ENCODE peak calls at places on chromosomes 1 and 21, in five cellular contexts. K is suprapubic skin, G is T-helper 2 cell, N is substantia nigra, V is Kasumi-1. C is an unnamed sample.

GRCh38 chr1:201022178-201022823 is 1.2 kb downstream of the KIF21B start:
- DNase-seq in K (no peak), G (no peak), N (no peak), V (no peak), C (no peak)

GRCh38 chr1:28259935-28260802 is 851 bp downstream of the SESN2 start:
- DNase-seq in K (peak), G (peak), N (peak), V (no peak), C (no peak)

GRCh38 chr1:100322436-100323211 is 29.7 kb upstream of the CDC14A start:
- DNase-seq in K (no peak), G (no peak), N (no peak), V (no peak), C (no peak)

GRCh38 chr21:32382108-32382601 is 10.7 kb downstream of the URB1 start:
- DNase-seq in K (no peak), G (no peak), N (no peak), V (no peak), C (no peak)

GRCh38 chr1:9281071-9281827 is 11.4 kb upstream of the SPSB1 start:
- DNase-seq in K (no peak), G (no peak), N (no peak), V (no peak), C (no peak)

GRCh38 chr1:18340158-18340764 is 140.5 kb upstream of the KLHDC7A start:
- DNase-seq in K (no peak), G (no peak), N (no peak), V (no peak), C (no peak)

GRCh38 chr1:28208818-28209441 is 23.9 kb downstream of the DNAJC8 start:
- DNase-seq in K (no peak), G (peak), N (peak), V (peak), C (peak)

GRCh38 chr1:205217418-205217817 is 5.9 kb upstream of the DSTYK start:
- DNase-seq in K (no peak), G (no peak), N (no peak), V (no peak), C (no peak)

GRCh38 chr1:184053881-184054280 is 2.4 kb downstream of the TSEN15 start:
- DNase-seq in K (no peak), G (no peak), N (no peak), V (no peak), C (no peak)

GRCh38 chr1:70499695-70500094 is 88.6 kb downstream of the CTH start:
- DNase-seq in K (no peak), G (no peak), N (no peak), V (no peak), C (no peak)

GRCh38 chr1:54220004-54220811 is 20.2 kb downstream of the MRPL37 start:
- DNase-seq in K (no peak), G (no peak), N (peak), V (peak), C (no peak)

GRCh38 chr1:3069491-3070303 is 694 bp downstream of the PRDM16 start:
- DNase-seq in K (no peak), G (no peak), N (no peak), V (no peak), C (peak)

GRCh38 chr1:29747136-29747670 is 510.9 kb downstream of the PTPRU start:
- DNase-seq in K (peak), G (no peak), N (no peak), V (no peak), C (no peak)

GRCh38 chr1:153566414-153567371 is 1.0 kb upstream of the S100A2 start:
- DNase-seq in K (peak), G (peak), N (peak), V (peak), C (peak)

GRCh38 chr1:9024837-9025236 is 1.4 kb downstream of the SLC2A7 start:
- DNase-seq in K (no peak), G (no peak), N (no peak), V (no peak), C (no peak)

GRCh38 chr1:206568256-206568655 is 44.0 kb downstream of the EIF2D start:
- DNase-seq in K (no peak), G (no peak), N (no peak), V (no peak), C (no peak)

GRCh38 chr1:21217812-21218596 is 41.3 kb upstream of the EIF4G3 start:
- DNase-seq in K (no peak), G (peak), N (peak), V (peak), C (no peak)

GRCh38 chr1:66336641-66336991 is 197.3 kb upstream of the SGIP1 start:
- DNase-seq in K (no peak), G (no peak), N (no peak), V (no peak), C (no peak)

GRCh38 chr1:30729906-30730305 is 6.5 kb upstream of the MATN1 start:
- DNase-seq in K (no peak), G (no peak), N (no peak), V (no peak), C (no peak)

GRCh38 chr1:235199441-235199840 is 38.4 kb upstream of the RBM34 start:
- DNase-seq in K (no peak), G (no peak), N (no peak), V (peak), C (no peak)

GRCh38 chr1:9031484-9032259 is 5.4 kb upstream of the SLC2A7 start:
- DNase-seq in K (no peak), G (no peak), N (no peak), V (no peak), C (peak)

GRCh38 chr1:59445040-59445439 is 148.1 kb downstream of the FGGY start:
- DNase-seq in K (no peak), G (no peak), N (no peak), V (no peak), C (no peak)

GRCh38 chr21:44802396-44803153 is 955 bp upstream of the UBE2G2 start:
- DNase-seq in K (no peak), G (no peak), N (no peak), V (peak), C (no peak)

GRCh38 chr1:223700388-223700918 is 11.9 kb upstream of the CAPN2 start:
- DNase-seq in K (no peak), G (no peak), N (no peak), V (no peak), C (no peak)

GRCh38 chr1:116377564-116378529 is 4.8 kb downstream of the ATP1A1 start:
- DNase-seq in K (no peak), G (no peak), N (peak), V (peak), C (no peak)

GRCh38 chr1:102550729-102551384 is 554.1 kb upstream of the OLFM3 start:
- DNase-seq in K (no peak), G (no peak), N (no peak), V (peak), C (no peak)

GRCh38 chr1:46096269-46097148 is 35.9 kb downstream of the PIK3R3 start:
- DNase-seq in K (no peak), G (no peak), N (no peak), V (no peak), C (no peak)

GRCh38 chr1:6351480-6352137 is 42.0 kb downstream of the ACOT7 start:
- DNase-seq in K (no peak), G (no peak), N (no peak), V (no peak), C (no peak)

GRCh38 chr1:107135466-107135865 is 5.4 kb upstream of the NTNG1 start:
- DNase-seq in K (no peak), G (no peak), N (no peak), V (peak), C (no peak)

GRCh38 chr21:25176637-25177412 is 430.5 kb downstream of the MRPL39 start:
- DNase-seq in K (no peak), G (no peak), N (no peak), V (no peak), C (no peak)

GRCh38 chr1:179812501-179813292 is 64.9 kb downstream of the TOR1AIP2 start:
- DNase-seq in K (no peak), G (no peak), N (no peak), V (no peak), C (no peak)

GRCh38 chr1:201245082-201245481 is 38.2 kb upstream of the PKP1 start:
- DNase-seq in K (no peak), G (no peak), N (no peak), V (no peak), C (no peak)

C was measured in natural killer cell treated with Interleukin-12 subunit alpha and Interleukin-12 subunit beta and Interleukin-15 and Interleukin-18, amount 100 ng/mL, for 72 hours.